ENCODE peak calls at places on chromosome 3, in seven cellular contexts. One of them, this sample, is unnamed.

GRCh38 chr3:125006190-125006855 is 49.5 kb downstream of the HEG1 start:
- DNase-seq in fibroblast of lung: no peak
- DNase-seq in psoas muscle: no peak
- DNase-seq in PC-9: no peak
- DNase-seq in OCI-LY7: no peak
- DNase-seq in left ventricle myocardium inferior: no peak
- DNase-seq in AG04450: no peak
- DNase-seq in this sample: no peak

GRCh38 chr3:74027121-74027520 is 402.4 kb upstream of the PDZRN3 start:
- DNase-seq in fibroblast of lung: no peak
- DNase-seq in psoas muscle: no peak
- DNase-seq in PC-9: no peak
- DNase-seq in OCI-LY7: no peak
- DNase-seq in left ventricle myocardium inferior: no peak
- DNase-seq in AG04450: no peak
- DNase-seq in this sample: no peak

GRCh38 chr3:59116138-59116537 is 66.3 kb upstream of the CFAP20DC start:
- DNase-seq in fibroblast of lung: no peak
- DNase-seq in psoas muscle: no peak
- DNase-seq in PC-9: no peak
- DNase-seq in OCI-LY7: no peak
- DNase-seq in left ventricle myocardium inferior: no peak
- DNase-seq in AG04450: no peak
- DNase-seq in this sample: no peak

GRCh38 chr3:71444028-71444860 is 139.3 kb downstream of the FOXP1 start:
- DNase-seq in fibroblast of lung: peak
- DNase-seq in psoas muscle: peak
- DNase-seq in PC-9: no peak
- DNase-seq in OCI-LY7: peak
- DNase-seq in left ventricle myocardium inferior: no peak
- DNase-seq in AG04450: peak
- DNase-seq in this sample: peak

GRCh38 chr3:41159581-41160189 is 39.6 kb upstream of the CTNNB1 start:
- DNase-seq in fibroblast of lung: no peak
- DNase-seq in psoas muscle: no peak
- DNase-seq in PC-9: peak
- DNase-seq in OCI-LY7: no peak
- DNase-seq in left ventricle myocardium inferior: no peak
- DNase-seq in AG04450: no peak
- DNase-seq in this sample: peak

GRCh38 chr3:23106641-23107040 is 96.5 kb upstream of the UBE2E2 start:
- DNase-seq in fibroblast of lung: no peak
- DNase-seq in psoas muscle: no peak
- DNase-seq in PC-9: no peak
- DNase-seq in OCI-LY7: no peak
- DNase-seq in left ventricle myocardium inferior: no peak
- DNase-seq in AG04450: no peak
- DNase-seq in this sample: no peak

GRCh38 chr3:162799910-162800309 is 1303.3 kb downstream of the OTOL1 start:
- DNase-seq in fibroblast of lung: no peak
- DNase-seq in psoas muscle: no peak
- DNase-seq in PC-9: no peak
- DNase-seq in OCI-LY7: no peak
- DNase-seq in left ventricle myocardium inferior: no peak
- DNase-seq in AG04450: no peak
- DNase-seq in this sample: no peak

GRCh38 chr3:126540946-126541627 is 17.1 kb downstream of the CHST13 start:
- DNase-seq in fibroblast of lung: no peak
- DNase-seq in psoas muscle: peak
- DNase-seq in PC-9: no peak
- DNase-seq in OCI-LY7: no peak
- DNase-seq in left ventricle myocardium inferior: no peak
- DNase-seq in AG04450: no peak
- DNase-seq in this sample: no peak

GRCh38 chr3:54960736-54961135 is 32.9 kb upstream of the LRTM1 start:
- DNase-seq in fibroblast of lung: peak
- DNase-seq in psoas muscle: no peak
- DNase-seq in PC-9: no peak
- DNase-seq in OCI-LY7: no peak
- DNase-seq in left ventricle myocardium inferior: no peak
- DNase-seq in AG04450: no peak
- DNase-seq in this sample: no peak

GRCh38 chr3:46098319-46098761 is 71.1 kb upstream of the XCR1 start:
- DNase-seq in fibroblast of lung: peak
- DNase-seq in psoas muscle: peak
- DNase-seq in PC-9: peak
- DNase-seq in OCI-LY7: peak
- DNase-seq in left ventricle myocardium inferior: peak
- DNase-seq in AG04450: no peak
- DNase-seq in this sample: no peak

GRCh38 chr3:169509780-169510179 is 153.7 kb downstream of the MECOM start:
- DNase-seq in fibroblast of lung: no peak
- DNase-seq in psoas muscle: no peak
- DNase-seq in PC-9: no peak
- DNase-seq in OCI-LY7: no peak
- DNase-seq in left ventricle myocardium inferior: no peak
- DNase-seq in AG04450: no peak
- DNase-seq in this sample: no peak

GRCh38 chr3:169501777-169502320 is 161.7 kb downstream of the MECOM start:
- DNase-seq in fibroblast of lung: no peak
- DNase-seq in psoas muscle: no peak
- DNase-seq in PC-9: no peak
- DNase-seq in OCI-LY7: no peak
- DNase-seq in left ventricle myocardium inferior: no peak
- DNase-seq in AG04450: no peak
- DNase-seq in this sample: no peak

GRCh38 chr3:169509359-169509758 is 154.2 kb downstream of the MECOM start:
- DNase-seq in fibroblast of lung: no peak
- DNase-seq in psoas muscle: no peak
- DNase-seq in PC-9: no peak
- DNase-seq in OCI-LY7: peak
- DNase-seq in left ventricle myocardium inferior: no peak
- DNase-seq in AG04450: no peak
- DNase-seq in this sample: no peak

GRCh38 chr3:169508426-169508825 is 155.1 kb downstream of the MECOM start:
- DNase-seq in fibroblast of lung: no peak
- DNase-seq in psoas muscle: no peak
- DNase-seq in PC-9: peak
- DNase-seq in OCI-LY7: no peak
- DNase-seq in left ventricle myocardium inferior: no peak
- DNase-seq in AG04450: no peak
- DNase-seq in this sample: no peak

DNA sequence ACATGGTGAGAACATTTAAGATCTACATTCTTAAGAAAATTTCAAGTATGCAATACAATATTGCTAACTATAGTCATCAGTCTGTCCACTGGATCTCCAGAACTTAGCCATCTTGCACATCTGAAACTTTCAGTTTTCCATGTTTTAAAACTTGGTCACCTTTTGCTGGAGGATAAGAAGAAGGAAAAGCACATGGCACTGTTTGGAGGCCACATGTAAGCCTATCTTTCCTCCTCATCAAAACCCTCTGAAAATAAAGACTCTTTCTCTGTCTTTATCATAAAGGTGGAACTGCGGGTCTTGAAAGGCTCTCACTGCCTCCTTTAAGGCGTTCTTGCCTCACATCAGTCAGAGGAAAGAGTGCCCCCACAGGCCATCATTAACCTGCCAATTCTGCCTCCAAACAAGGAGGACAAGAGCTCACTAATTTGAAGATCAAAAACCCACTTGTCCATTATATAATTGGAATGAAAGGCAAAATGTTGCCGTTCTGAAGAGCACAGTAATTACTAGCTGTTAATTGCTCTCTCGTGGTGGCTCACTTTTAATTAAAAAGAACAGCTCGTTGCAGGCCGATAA is 157.8 kb downstream of the MECOM start:
- DNase-seq in fibroblast of lung: no peak
- DNase-seq in psoas muscle: no peak
- DNase-seq in PC-9: no peak
- DNase-seq in OCI-LY7: peak
- DNase-seq in left ventricle myocardium inferior: no peak
- DNase-seq in AG04450: no peak
- DNase-seq in this sample: no peak
- TF ChIP-seq CTCF in fibroblast of lung: no peak
- TF ChIP-seq CTCF in psoas muscle: no peak
- TF ChIP-seq CTCF in PC-9: no peak
- TF ChIP-seq CTCF in OCI-LY7: peak
- TF ChIP-seq CTCF in left ventricle myocardium inferior: no peak
- TF ChIP-seq CTCF in AG04450: no peak
- TF ChIP-seq CTCF in this sample: no peak

DNA sequence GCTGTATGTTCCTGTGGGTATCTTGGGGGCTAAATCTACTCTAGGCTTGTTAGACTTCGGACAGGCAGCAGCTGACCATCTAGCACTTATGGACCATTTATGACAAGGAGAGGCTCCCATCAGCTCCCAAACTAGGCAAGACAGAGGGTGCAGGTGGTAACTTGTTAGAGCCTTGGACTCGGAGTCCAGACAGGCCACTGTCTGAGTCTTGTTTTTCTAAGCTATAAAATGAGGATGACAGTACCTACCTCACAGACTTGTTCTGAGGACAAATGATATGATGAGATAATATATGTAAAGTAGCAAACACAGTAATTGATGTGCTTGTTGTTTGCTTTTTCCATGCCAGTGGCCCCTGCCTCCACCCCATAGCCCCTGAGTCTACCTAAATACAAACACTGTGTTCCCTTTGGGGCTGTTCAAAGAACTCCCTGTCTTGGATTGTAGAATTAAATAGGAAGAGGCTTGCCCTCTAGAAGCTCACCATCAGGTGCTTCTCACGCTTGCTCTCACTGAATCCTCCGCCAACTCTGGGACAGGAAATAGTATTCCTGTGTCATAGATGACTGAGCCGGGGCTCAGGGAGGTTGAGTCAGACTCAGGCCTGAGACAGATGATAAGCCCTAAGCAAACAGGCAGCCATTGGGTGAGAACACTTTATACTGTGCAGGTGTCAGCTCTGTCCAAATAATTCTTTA is 58.7 kb downstream of the EPHB3 start:
- DNase-seq in fibroblast of lung: peak
- DNase-seq in psoas muscle: no peak
- DNase-seq in PC-9: peak
- DNase-seq in OCI-LY7: no peak
- DNase-seq in left ventricle myocardium inferior: no peak
- DNase-seq in AG04450: no peak
- DNase-seq in this sample: peak
- H3K27ac ChIP-seq in fibroblast of lung: no peak
- H3K27ac ChIP-seq in psoas muscle: no peak
- H3K27ac ChIP-seq in PC-9: no peak
- H3K27ac ChIP-seq in OCI-LY7: no peak
- H3K27ac ChIP-seq in left ventricle myocardium inferior: peak
- H3K27ac ChIP-seq in AG04450: no peak
- H3K27ac ChIP-seq in this sample: peak

DNA sequence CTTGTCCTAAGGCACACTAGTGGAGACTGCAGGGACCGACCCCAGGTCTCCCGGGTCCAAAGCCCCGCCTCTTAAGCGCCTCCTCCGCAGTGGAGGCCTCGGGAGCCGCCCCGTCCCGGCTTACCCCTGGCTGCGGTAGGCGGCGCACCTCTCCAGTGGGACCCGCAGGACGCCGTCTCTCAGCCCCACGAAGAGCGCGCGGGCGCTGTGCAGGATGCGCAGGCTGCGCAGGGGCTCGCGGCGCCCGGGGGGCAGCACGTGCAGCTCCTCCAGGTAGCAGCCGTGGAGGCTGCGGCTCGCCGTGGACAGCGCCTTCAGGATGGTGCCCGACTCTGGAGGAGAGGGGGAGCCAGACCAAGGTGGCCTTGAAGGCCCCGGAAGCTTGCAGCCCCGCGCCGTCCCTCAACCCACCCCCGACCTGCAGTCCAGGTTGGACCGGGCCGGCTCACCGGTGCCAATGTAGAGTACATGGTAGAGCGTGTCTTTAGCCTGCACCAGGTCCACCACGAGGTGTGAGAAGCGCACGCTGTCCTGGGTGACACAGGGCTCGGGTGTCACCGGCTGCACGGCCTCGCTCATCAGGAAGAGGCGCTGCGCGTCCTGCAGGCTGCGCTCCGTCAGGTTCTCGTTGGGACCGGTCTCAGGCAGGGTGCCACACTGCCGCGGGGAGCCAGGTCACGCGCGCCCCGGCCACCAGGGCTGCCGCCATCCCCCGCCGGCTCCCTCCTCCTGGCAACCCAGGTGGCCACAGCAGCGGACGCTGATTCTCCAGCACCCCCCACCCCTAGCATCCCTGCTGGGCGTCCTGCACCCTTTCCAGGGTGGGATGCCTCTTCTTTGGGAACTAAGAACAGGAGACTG is 105.5 kb downstream of the SEMA5B start:
- DNase-seq in fibroblast of lung: no peak
- DNase-seq in psoas muscle: no peak
- DNase-seq in PC-9: no peak
- DNase-seq in OCI-LY7: no peak
- DNase-seq in left ventricle myocardium inferior: no peak
- DNase-seq in AG04450: no peak
- DNase-seq in this sample: peak
- TF ChIP-seq CTCF in fibroblast of lung: no peak
- TF ChIP-seq CTCF in psoas muscle: no peak
- TF ChIP-seq CTCF in PC-9: peak
- TF ChIP-seq CTCF in OCI-LY7: no peak
- TF ChIP-seq CTCF in left ventricle myocardium inferior: no peak
- TF ChIP-seq CTCF in AG04450: no peak
- TF ChIP-seq CTCF in this sample: no peak

GRCh38 chr3:15819576-15819975 is 21.8 kb upstream of the ANKRD28 start:
- DNase-seq in fibroblast of lung: no peak
- DNase-seq in psoas muscle: no peak
- DNase-seq in PC-9: no peak
- DNase-seq in OCI-LY7: no peak
- DNase-seq in left ventricle myocardium inferior: no peak
- DNase-seq in AG04450: no peak
- DNase-seq in this sample: no peak

GRCh38 chr3:15819043-15819442 is 21.3 kb upstream of the ANKRD28 start:
- DNase-seq in fibroblast of lung: no peak
- DNase-seq in psoas muscle: no peak
- DNase-seq in PC-9: no peak
- DNase-seq in OCI-LY7: no peak
- DNase-seq in left ventricle myocardium inferior: no peak
- DNase-seq in AG04450: no peak
- DNase-seq in this sample: no peak

GRCh38 chr3:15820911-15821310 is 23.1 kb upstream of the ANKRD28 start:
- DNase-seq in fibroblast of lung: no peak
- DNase-seq in psoas muscle: no peak
- DNase-seq in PC-9: no peak
- DNase-seq in OCI-LY7: no peak
- DNase-seq in left ventricle myocardium inferior: no peak
- DNase-seq in AG04450: no peak
- DNase-seq in this sample: no peak

GRCh38 chr3:15823092-15823491 is 25.3 kb upstream of the ANKRD28 start:
- DNase-seq in fibroblast of lung: no peak
- DNase-seq in psoas muscle: no peak
- DNase-seq in PC-9: no peak
- DNase-seq in OCI-LY7: no peak
- DNase-seq in left ventricle myocardium inferior: no peak
- DNase-seq in AG04450: no peak
- DNase-seq in this sample: no peak

DNA sequence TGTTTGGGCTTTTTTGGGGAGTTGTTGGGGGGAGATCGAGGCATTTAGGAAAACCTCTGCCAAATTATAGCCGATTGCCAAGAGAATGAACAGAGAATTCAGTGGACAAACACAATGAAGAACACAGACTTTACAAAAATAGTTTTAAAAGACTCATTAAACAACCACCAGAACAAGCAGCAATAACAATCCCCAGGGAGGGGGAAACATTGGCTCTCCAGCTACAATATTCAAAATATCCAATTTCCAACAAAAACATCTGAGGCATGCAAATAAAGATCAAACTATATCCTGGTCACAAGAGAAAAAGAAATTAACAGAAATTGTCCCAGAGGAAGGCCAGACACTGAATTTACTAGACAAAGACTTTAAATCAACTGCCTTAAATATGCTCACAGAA is 24.5 kb upstream of the ANKRD28 start:
- DNase-seq in fibroblast of lung: no peak
- DNase-seq in psoas muscle: no peak
- DNase-seq in PC-9: no peak
- DNase-seq in OCI-LY7: no peak
- DNase-seq in left ventricle myocardium inferior: no peak
- DNase-seq in AG04450: no peak
- DNase-seq in this sample: no peak
- H3K27ac ChIP-seq in fibroblast of lung: no peak
- H3K27ac ChIP-seq in psoas muscle: no peak
- H3K27ac ChIP-seq in PC-9: no peak
- H3K27ac ChIP-seq in OCI-LY7: no peak
- H3K27ac ChIP-seq in left ventricle myocardium inferior: no peak
- H3K27ac ChIP-seq in AG04450: no peak
- H3K27ac ChIP-seq in this sample: no peak